ENCODE peak calls at places on chromosomes 3 and 15, in six cellular contexts. A is hepatocyte, J is SK-N-SH, O is GM23338, W is MM.1S, P is PC-3. S is an unnamed sample.

GRCh38 chr3:45954306-45954705 is 11.0 kb downstream of the CXCR6 start:
- DNase-seq in W (no peak), A (no peak), J (no peak), O (no peak), P (no peak), S (no peak)

GRCh38 chr3:129936757-129937156 is 37.8 kb upstream of the TRH start:
- DNase-seq in P (peak; percentile 30), W (peak; percentile 76), A (no peak), J (no peak), O (peak; percentile 28), S (no peak)

GRCh38 chr3:152400912-152401311 is 132.2 kb downstream of the MBNL1 start:
- DNase-seq in A (no peak), P (peak; percentile 84), W (no peak), J (no peak), O (no peak), S (no peak)

GRCh38 chr15:31605467-31605931 is 278.9 kb downstream of the KLF13 start:
- DNase-seq in W (no peak), P (peak; percentile 44), J (peak; percentile 30), A (peak; percentile 38), O (peak; percentile 71), S (no peak)

GRCh38 chr15:34012461-34013028 is 26.5 kb downstream of the AVEN start:
- DNase-seq in P (no peak), J (no peak), A (no peak), W (no peak), O (no peak), S (no peak)

GRCh38 chr3:12154151-12154550 is 4.6 kb downstream of the TIMP4 start:
- DNase-seq in O (no peak), A (no peak), W (no peak), P (no peak), J (no peak), S (no peak)

GRCh38 chr3:184582998-184583344 is 21.4 kb downstream of the EPHB3 start:
- DNase-seq in O (no peak), W (no peak), A (no peak), P (no peak), J (no peak), S (no peak)

GRCh38 chr3:152307829-152308474 is 39.2 kb downstream of the MBNL1 start:
- DNase-seq in W (no peak), O (peak; percentile 25), A (peak; percentile 35), J (no peak), P (peak; percentile 92), S (no peak)

GRCh38 chr3:12224181-12225147 is 64.4 kb upstream of the PPARG start:
- DNase-seq in P (peak; percentile 82), J (no peak), O (peak; percentile 39), W (no peak), A (peak; percentile 85), S (no peak)

GRCh38 chr15:48086162-48086561 is 34.6 kb upstream of the SLC24A5 start:
- DNase-seq in W (no peak), P (no peak), A (no peak), J (peak; percentile 21), O (no peak), S (no peak)

GRCh38 chr3:107959767-107960166 is 131.1 kb downstream of the CD47 start:
- DNase-seq in J (no peak), A (no peak), P (no peak), O (no peak), W (no peak), S (no peak)

GRCh38 chr3:190586631-190587000 is 72.7 kb downstream of the IL1RAP start:
- DNase-seq in J (no peak), W (no peak), A (peak; percentile 25), O (no peak), P (peak; percentile 81), S (no peak)

GRCh38 chr3:52471371-52472238 is 16.2 kb downstream of the NISCH start:
- DNase-seq in W (peak; percentile 37), O (peak; percentile 78), J (peak; percentile 83), A (peak; percentile 69), P (peak; percentile 55), S (peak; percentile 52)

GRCh38 chr3:9028134-9028533 is 64.9 kb upstream of the RAD18 start:
- DNase-seq in J (peak; percentile 72), W (no peak), A (peak; percentile 64), P (no peak), O (no peak), S (no peak)

GRCh38 chr3:150602426-150603089 is 563 bp upstream of the SELENOT start:
- DNase-seq in A (no peak), O (no peak), J (no peak), P (no peak), W (no peak), S (no peak)

GRCh38 chr3:192958219-192958872 is 40.7 kb upstream of the MB21D2 start:
- DNase-seq in P (no peak), J (no peak), W (no peak), O (no peak), A (no peak), S (no peak)

GRCh38 chr15:40048155-40048792 is 9.3 kb upstream of the SRP14 start:
- DNase-seq in J (no peak), W (no peak), O (no peak), A (no peak), P (no peak), S (peak; percentile 83)

GRCh38 chr3:118529554-118529953 is 505.1 kb downstream of the IGSF11 start:
- DNase-seq in J (no peak), A (no peak), P (no peak), O (no peak), W (no peak), S (no peak)

GRCh38 chr15:98503970-98504369 is 144.4 kb upstream of the IGF1R start:
- DNase-seq in O (no peak), P (no peak), W (no peak), J (no peak), A (peak; percentile 49), S (no peak)

GRCh38 chr3:39121626-39122025 is 14.1 kb downstream of the TTC21A start:
- DNase-seq in W (no peak), A (no peak), O (no peak), P (no peak), J (no peak), S (peak; percentile 51)

GRCh38 chr3:156675744-156676466 is 1.5 kb downstream of the TIPARP start:
- DNase-seq in W (no peak), A (peak; percentile 79), J (peak; percentile 27), P (peak; percentile 99), O (peak; percentile 21), S (no peak)

GRCh38 chr15:74889390-74889881 is 406 bp upstream of the MPI start:
- DNase-seq in P (no peak), O (peak; percentile 69), J (peak; percentile 54), W (no peak), A (no peak), S (no peak)

GRCh38 chr15:79811406-79812405 is 85.1 kb downstream of the MTHFS start:
- DNase-seq in A (peak; percentile 73), J (peak; percentile 71), W (no peak), O (no peak), P (no peak), S (no peak)

GRCh38 chr15:69131362-69132215 is 28.8 kb upstream of the GLCE start:
- DNase-seq in P (no peak), A (no peak), W (no peak), J (no peak), O (no peak), S (peak; percentile 16)

GRCh38 chr3:149215474-149215873 is 6.2 kb downstream of the CP start:
- DNase-seq in A (no peak), W (no peak), P (no peak), O (no peak), J (no peak), S (no peak)

GRCh38 chr3:187935623-187936156 is 190.4 kb upstream of the BCL6 start:
- DNase-seq in P (no peak), W (peak; percentile 80), A (no peak), O (no peak), J (peak; percentile 25), S (peak; percentile 91)

GRCh38 chr3:112815981-112816380 is 30.7 kb downstream of the CD200R1L start:
- DNase-seq in W (no peak), J (no peak), A (no peak), P (peak; percentile 37), O (no peak), S (no peak)

GRCh38 chr3:38548154-38548931 is 52.2 kb downstream of the EXOG start:
- DNase-seq in O (peak; percentile 48), W (peak; percentile 81), J (no peak), P (peak; percentile 69), A (no peak), S (no peak)

GRCh38 chr15:51076898-51077564 is 17.7 kb downstream of the TNFAIP8L3 start:
- DNase-seq in A (no peak), P (no peak), W (peak; percentile 35), J (no peak), O (peak; percentile 73), S (no peak)

GRCh38 chr15:99708563-99708962 is 24.7 kb downstream of the LYSMD4 start:
- DNase-seq in P (peak; percentile 94), A (peak; percentile 64), J (no peak), W (no peak), O (no peak), S (no peak)

GRCh38 chr3:114706591-114707224 is 412.9 kb downstream of the TIGIT start:
- DNase-seq in O (no peak), J (no peak), W (peak; percentile 39), P (peak; percentile 66), A (peak; percentile 62), S (no peak)

GRCh38 chr3:62211675-62212429 is 161.5 kb downstream of the FEZF2 start:
- DNase-seq in J (no peak), A (no peak), P (peak; percentile 32), W (no peak), O (peak; percentile 63), S (no peak)
- TF ChIP-seq CTCF in J (peak; percentile 27), A (peak; percentile 6), P (peak; percentile 10), W (peak; percentile 16), O (peak; percentile 42), S (no peak)

DNA sequence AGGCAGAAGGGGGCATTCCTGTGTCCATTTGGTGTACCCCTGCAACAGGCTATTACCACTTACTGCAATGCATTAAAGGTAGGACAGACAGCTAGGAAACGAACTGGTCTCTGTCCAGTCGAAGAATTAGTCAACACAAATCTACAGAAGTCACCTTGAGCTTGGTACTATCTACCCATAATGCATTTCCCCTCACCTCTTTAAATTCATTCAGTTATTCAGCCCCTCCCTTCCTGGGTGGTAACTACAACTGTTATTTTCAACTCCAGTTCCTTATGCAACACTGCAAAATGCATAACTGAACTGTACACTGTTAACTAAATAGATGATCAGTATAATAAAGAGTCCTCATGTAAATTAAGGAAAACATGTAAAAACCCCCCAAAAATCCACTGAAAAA is 77.6 kb downstream of the MAGI1 start:
- DNase-seq in J (no peak), A (no peak), P (no peak), O (no peak), W (no peak), S (no peak)
- H3K9me2 ChIP-seq in J (no peaks in the 10 kb centered on the region), A (no peaks in the 10 kb centered on the region), P (no peaks in the 10 kb centered on the region), O (no peaks in the 10 kb centered on the region), W (no peaks in the 10 kb centered on the region), S (no peaks in the 10 kb centered on the region)

GRCh38 chr3:62875103-62876002 is at the start of gene CADPS:
- DNase-seq in P (no peak), O (peak; percentile 78), W (no peak), J (peak; percentile 65), A (peak; percentile 11), S (peak; percentile 83)
- TF ChIP-seq EZH2phosphoT487 in P (no peak), O (no peak), W (no peak), J (no peak), A (no peak), S (no peak)

DNA sequence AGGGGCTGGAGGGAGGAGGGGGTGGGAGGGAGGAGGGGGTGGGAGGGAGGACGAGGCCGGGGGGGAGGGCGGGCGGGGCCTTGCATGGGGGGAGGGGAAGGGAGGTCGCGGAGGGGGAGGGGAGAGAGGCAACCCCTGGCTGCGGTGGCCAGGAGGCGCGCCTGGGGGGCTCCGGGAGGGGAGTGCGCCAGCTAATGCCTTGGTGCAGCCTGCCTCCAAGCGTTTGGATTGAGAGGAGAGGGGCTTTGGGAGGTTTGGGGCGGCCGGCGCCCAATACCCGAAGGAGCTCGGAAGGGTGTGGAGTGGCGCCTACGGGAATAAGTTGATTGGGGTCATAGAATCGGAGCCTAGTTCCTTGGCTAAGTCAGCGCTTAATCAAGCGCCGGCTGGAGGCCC is 544 bp downstream of the TFG start:
- DNase-seq in J (peak; percentile 84), P (peak; percentile 17), W (peak; percentile 44), O (peak; percentile 73), A (peak; percentile 80), S (peak; percentile 38)
- TF ChIP-seq CTCF in J (peak; percentile 6), P (no peak), W (no peak), O (no peak), A (peak; percentile 32), S (no peak)

S was measured in OCI-LY7.